ENCODE peak calls at places on chromosomes 7 and 10, in four cellular contexts. One of them, this sample, is unnamed.

GRCh38 chr10:22824984-22825383 is 102.9 kb upstream of the ARMC3 start:
- DNase-seq in IMR-90: peak
- DNase-seq in ovary: no peak
- DNase-seq in A549: peak
- DNase-seq in this sample: no peak

GRCh38 chr7:47654672-47655340 is 72.9 kb upstream of the TNS3 start:
- DNase-seq in IMR-90: peak
- DNase-seq in ovary: no peak
- DNase-seq in A549: no peak
- DNase-seq in this sample: no peak

GRCh38 chr10:70323143-70323696 is 39.4 kb upstream of the NPFFR1 start:
- DNase-seq in IMR-90: no peak
- DNase-seq in ovary: no peak
- DNase-seq in A549: no peak
- DNase-seq in this sample: peak

GRCh38 chr10:91745086-91745831 is 53.0 kb upstream of the TNKS2 start:
- DNase-seq in IMR-90: no peak
- DNase-seq in ovary: no peak
- DNase-seq in A549: peak
- DNase-seq in this sample: no peak

GRCh38 chr7:40175725-40176510 is 41.1 kb downstream of the SUGCT start:
- DNase-seq in IMR-90: peak
- DNase-seq in ovary: no peak
- DNase-seq in A549: no peak
- DNase-seq in this sample: no peak

GRCh38 chr7:150594817-150595216 is 27.6 kb downstream of the GIMAP4 start:
- DNase-seq in IMR-90: no peak
- DNase-seq in ovary: no peak
- DNase-seq in A549: no peak
- DNase-seq in this sample: no peak

GRCh38 chr10:16967000-16967865 is 150.0 kb upstream of the RSU1 start:
- DNase-seq in IMR-90: peak
- DNase-seq in ovary: no peak
- DNase-seq in A549: no peak
- DNase-seq in this sample: peak

GRCh38 chr7:12685550-12685949 is 1.9 kb upstream of the ARL4A start:
- DNase-seq in IMR-90: peak
- DNase-seq in ovary: no peak
- DNase-seq in A549: peak
- DNase-seq in this sample: peak

GRCh38 chr7:16734148-16734726 is 19.3 kb upstream of the TSPAN13 start:
- DNase-seq in IMR-90: no peak
- DNase-seq in ovary: no peak
- DNase-seq in A549: no peak
- DNase-seq in this sample: no peak

GRCh38 chr10:19654576-19654975 is 161.7 kb upstream of the PLXDC2 start:
- DNase-seq in IMR-90: peak
- DNase-seq in ovary: no peak
- DNase-seq in A549: no peak
- DNase-seq in this sample: no peak

GRCh38 chr10:35219906-35220890 is 93.6 kb downstream of the CREM start:
- DNase-seq in IMR-90: no peak
- DNase-seq in ovary: no peak
- DNase-seq in A549: no peak
- DNase-seq in this sample: no peak

GRCh38 chr10:82378146-82378545 is 503.2 kb downstream of the NRG3 start:
- DNase-seq in IMR-90: peak
- DNase-seq in ovary: no peak
- DNase-seq in A549: no peak
- DNase-seq in this sample: no peak

GRCh38 chr10:82383350-82383749 is 508.4 kb downstream of the NRG3 start:
- DNase-seq in IMR-90: no peak
- DNase-seq in ovary: no peak
- DNase-seq in A549: no peak
- DNase-seq in this sample: no peak

GRCh38 chr10:82377608-82378007 is 502.6 kb downstream of the NRG3 start:
- DNase-seq in IMR-90: no peak
- DNase-seq in ovary: no peak
- DNase-seq in A549: no peak
- DNase-seq in this sample: no peak
- TF ChIP-seq CTCF in IMR-90: no peak
- TF ChIP-seq CTCF in ovary: no peak
- TF ChIP-seq CTCF in A549: no peak
- TF ChIP-seq CTCF in this sample: no peak

DNA sequence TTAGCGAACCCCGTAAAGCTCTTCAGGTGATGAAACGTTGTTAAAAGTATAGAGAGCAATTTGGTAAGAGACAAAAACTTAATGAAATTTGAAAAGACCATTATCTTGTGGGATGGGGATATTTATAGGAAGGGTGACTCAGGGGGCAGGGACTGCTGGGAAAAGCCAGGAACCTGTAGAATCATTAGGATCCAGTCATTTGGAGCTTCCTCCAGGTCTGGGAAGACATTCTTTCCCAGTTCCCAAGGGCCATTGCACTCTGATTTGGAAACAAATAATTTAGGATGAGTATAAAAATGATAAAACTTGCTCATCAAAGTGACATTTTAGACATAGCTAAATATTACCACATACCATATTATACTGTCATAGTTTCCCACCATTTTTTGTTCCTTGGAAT is 143.9 kb downstream of the PFKFB3 start:
- DNase-seq in IMR-90: no peak
- DNase-seq in ovary: no peak
- DNase-seq in A549: no peak
- DNase-seq in this sample: no peak
- TF ChIP-seq CTCF in IMR-90: no peak
- TF ChIP-seq CTCF in ovary: no peak
- TF ChIP-seq CTCF in A549: no peak
- TF ChIP-seq CTCF in this sample: no peak

DNA sequence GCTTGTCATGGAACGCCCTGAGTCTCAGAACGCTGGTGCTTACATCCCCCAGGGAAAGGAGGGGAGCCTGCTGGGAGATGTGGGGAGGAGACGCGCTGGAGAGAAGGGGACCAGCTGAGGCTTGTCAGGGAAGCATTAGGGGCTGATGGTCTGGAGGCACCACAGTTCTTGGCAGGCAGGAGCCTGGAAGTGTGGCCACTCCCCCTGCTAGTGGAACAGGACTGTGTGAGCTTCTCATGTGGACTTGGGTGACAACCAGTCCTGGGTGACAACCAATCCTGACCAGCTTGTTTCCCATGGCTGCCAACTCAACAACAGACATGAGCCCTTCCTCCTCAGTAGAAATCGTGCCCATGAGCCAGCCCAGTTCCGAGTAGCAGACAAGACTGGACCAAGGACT is 87.8 kb downstream of the SPDYE5 start:
- DNase-seq in IMR-90: no peak
- DNase-seq in ovary: no peak
- DNase-seq in A549: no peak
- DNase-seq in this sample: no peak
- TF ChIP-seq CTCF in IMR-90: no peak
- TF ChIP-seq CTCF in ovary: no peak
- TF ChIP-seq CTCF in A549: no peak
- TF ChIP-seq CTCF in this sample: no peak

GRCh38 chr7:122995600-122995999 is at the start of gene TAS2R16:
- DNase-seq in IMR-90: no peak
- DNase-seq in ovary: no peak
- DNase-seq in A549: no peak
- DNase-seq in this sample: no peak
- TF ChIP-seq CTCF in IMR-90: no peak
- TF ChIP-seq CTCF in ovary: no peak
- TF ChIP-seq CTCF in A549: no peak
- TF ChIP-seq CTCF in this sample: no peak

DNA sequence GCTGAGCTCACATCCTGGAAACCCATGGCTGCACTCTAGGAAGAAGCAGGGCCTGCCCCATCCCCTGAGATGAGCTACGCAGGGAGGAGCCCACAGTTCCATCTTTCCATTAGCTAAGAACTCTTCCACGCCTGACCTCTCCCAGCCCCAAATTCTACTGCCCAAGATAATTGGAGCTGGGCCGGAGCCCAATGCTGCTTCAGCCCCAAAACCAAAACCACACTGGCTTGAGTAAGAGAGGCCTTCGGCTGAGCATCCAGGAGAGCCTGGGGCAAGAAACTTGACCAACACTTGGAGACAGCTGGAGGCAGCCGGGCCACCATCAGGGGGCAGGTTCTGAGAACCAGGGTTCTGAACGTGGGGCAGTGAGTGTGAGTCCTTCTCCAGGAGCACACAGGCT is 116.1 kb upstream of the ZMIZ1 start:
- DNase-seq in IMR-90: no peak
- DNase-seq in ovary: peak
- DNase-seq in A549: no peak
- DNase-seq in this sample: no peak
- TF ChIP-seq CTCF in IMR-90: no peak
- TF ChIP-seq CTCF in ovary: no peak
- TF ChIP-seq CTCF in A549: no peak
- TF ChIP-seq CTCF in this sample: no peak

This sample was measured in activated CD8-positive, alpha-beta T cell treated with anti-CD3 and anti-CD28 coated beads for 36 hours.